ENCODE peak calls at places on chromosome 7, in six cellular contexts. One of them, this sample, is unnamed.

GRCh38 chr7:131867461-131867860 is 311.0 kb upstream of the PODXL start:
- DNase-seq in OCI-LY7: no peak
- DNase-seq in HCT116: no peak
- DNase-seq in fibroblast of lung: no peak
- DNase-seq in mammary epithelial cell: no peak
- DNase-seq in PC-9: no peak
- DNase-seq in this sample: no peak

GRCh38 chr7:132709971-132710567 is 133.8 kb upstream of the PLXNA4 start:
- DNase-seq in OCI-LY7: peak
- DNase-seq in fibroblast of lung: peak
- DNase-seq in PC-9: peak
- DNase-seq in mammary epithelial cell: peak
- DNase-seq in HCT116: peak
- DNase-seq in this sample: peak

GRCh38 chr7:3408814-3409595 is 108.0 kb downstream of the SDK1 start:
- DNase-seq in PC-9: no peak
- DNase-seq in fibroblast of lung: no peak
- DNase-seq in mammary epithelial cell: no peak
- DNase-seq in HCT116: no peak
- DNase-seq in OCI-LY7: no peak
- DNase-seq in this sample: no peak

GRCh38 chr7:5701085-5701914 is 80.2 kb downstream of the RNF216 start:
- DNase-seq in HCT116: no peak
- DNase-seq in mammary epithelial cell: peak
- DNase-seq in fibroblast of lung: no peak
- DNase-seq in PC-9: no peak
- DNase-seq in OCI-LY7: no peak
- DNase-seq in this sample: no peak

GRCh38 chr7:123784263-123784662 is 35.5 kb upstream of the WASL start:
- DNase-seq in mammary epithelial cell: no peak
- DNase-seq in PC-9: no peak
- DNase-seq in OCI-LY7: no peak
- DNase-seq in HCT116: no peak
- DNase-seq in fibroblast of lung: peak
- DNase-seq in this sample: no peak

GRCh38 chr7:1123721-1124120 is 35.8 kb downstream of the GPER1 start:
- DNase-seq in mammary epithelial cell: no peak
- DNase-seq in OCI-LY7: no peak
- DNase-seq in fibroblast of lung: peak
- DNase-seq in HCT116: no peak
- DNase-seq in PC-9: no peak
- DNase-seq in this sample: no peak

GRCh38 chr7:155803418-155804376 is 8.6 kb downstream of the SHH start:
- DNase-seq in mammary epithelial cell: no peak
- DNase-seq in fibroblast of lung: no peak
- DNase-seq in PC-9: no peak
- DNase-seq in HCT116: no peak
- DNase-seq in OCI-LY7: no peak
- DNase-seq in this sample: peak

GRCh38 chr7:31066516-31067130 is 14.5 kb downstream of the ADCYAP1R1 start:
- DNase-seq in mammary epithelial cell: no peak
- DNase-seq in PC-9: no peak
- DNase-seq in HCT116: no peak
- DNase-seq in fibroblast of lung: no peak
- DNase-seq in OCI-LY7: no peak
- DNase-seq in this sample: no peak

GRCh38 chr7:39633563-39634550 is 10.5 kb downstream of the RALA start:
- DNase-seq in PC-9: peak
- DNase-seq in mammary epithelial cell: no peak
- DNase-seq in OCI-LY7: no peak
- DNase-seq in fibroblast of lung: no peak
- DNase-seq in HCT116: no peak
- DNase-seq in this sample: no peak

GRCh38 chr7:108484137-108484536 is 27.9 kb upstream of the NRCAM start:
- DNase-seq in OCI-LY7: no peak
- DNase-seq in mammary epithelial cell: no peak
- DNase-seq in fibroblast of lung: no peak
- DNase-seq in PC-9: no peak
- DNase-seq in HCT116: no peak
- DNase-seq in this sample: no peak

GRCh38 chr7:80764132-80764531 is 125.7 kb downstream of the CD36 start:
- DNase-seq in PC-9: no peak
- DNase-seq in HCT116: no peak
- DNase-seq in fibroblast of lung: no peak
- DNase-seq in OCI-LY7: no peak
- DNase-seq in mammary epithelial cell: no peak
- DNase-seq in this sample: no peak

GRCh38 chr7:117051808-117052207 is 98.5 kb downstream of the ST7 start:
- DNase-seq in fibroblast of lung: no peak
- DNase-seq in mammary epithelial cell: no peak
- DNase-seq in HCT116: no peak
- DNase-seq in PC-9: no peak
- DNase-seq in OCI-LY7: no peak
- DNase-seq in this sample: no peak

GRCh38 chr7:89238156-89238555 is 442.6 kb upstream of the TEX47 start:
- DNase-seq in HCT116: no peak
- DNase-seq in fibroblast of lung: peak
- DNase-seq in OCI-LY7: no peak
- DNase-seq in PC-9: no peak
- DNase-seq in mammary epithelial cell: no peak
- DNase-seq in this sample: peak

GRCh38 chr7:51316262-51316665 is 345 bp downstream of the COBL start:
- DNase-seq in PC-9: peak
- DNase-seq in mammary epithelial cell: no peak
- DNase-seq in fibroblast of lung: no peak
- DNase-seq in OCI-LY7: no peak
- DNase-seq in HCT116: no peak
- DNase-seq in this sample: peak

GRCh38 chr7:27840314-27840713 is 100.4 kb downstream of the TAX1BP1 start:
- DNase-seq in PC-9: no peak
- DNase-seq in mammary epithelial cell: no peak
- DNase-seq in HCT116: no peak
- DNase-seq in OCI-LY7: no peak
- DNase-seq in fibroblast of lung: no peak
- DNase-seq in this sample: no peak

GRCh38 chr7:43753401-43753800 is 5.1 kb upstream of the BLVRA start:
- DNase-seq in PC-9: peak
- DNase-seq in OCI-LY7: no peak
- DNase-seq in fibroblast of lung: no peak
- DNase-seq in HCT116: no peak
- DNase-seq in mammary epithelial cell: no peak
- DNase-seq in this sample: no peak

GRCh38 chr7:81583882-81584533 is 185.8 kb downstream of the HGF start:
- DNase-seq in mammary epithelial cell: no peak
- DNase-seq in fibroblast of lung: peak
- DNase-seq in OCI-LY7: no peak
- DNase-seq in PC-9: no peak
- DNase-seq in HCT116: no peak
- DNase-seq in this sample: no peak

GRCh38 chr7:116971869-116972268 is 18.6 kb downstream of the ST7 start:
- DNase-seq in PC-9: no peak
- DNase-seq in mammary epithelial cell: no peak
- DNase-seq in HCT116: no peak
- DNase-seq in fibroblast of lung: no peak
- DNase-seq in OCI-LY7: no peak
- DNase-seq in this sample: no peak

GRCh38 chr7:123351506-123352225 is 151.9 kb upstream of the SLC13A1 start:
- DNase-seq in HCT116: no peak
- DNase-seq in OCI-LY7: no peak
- DNase-seq in PC-9: no peak
- DNase-seq in fibroblast of lung: no peak
- DNase-seq in mammary epithelial cell: no peak
- DNase-seq in this sample: no peak

GRCh38 chr7:158258411-158259130 is 329.1 kb downstream of the PTPRN2 start:
- DNase-seq in fibroblast of lung: no peak
- DNase-seq in PC-9: no peak
- DNase-seq in mammary epithelial cell: no peak
- DNase-seq in OCI-LY7: no peak
- DNase-seq in HCT116: no peak
- DNase-seq in this sample: no peak

GRCh38 chr7:17677408-17677807 is 262.9 kb downstream of the SNX13 start:
- DNase-seq in mammary epithelial cell: peak
- DNase-seq in OCI-LY7: no peak
- DNase-seq in fibroblast of lung: peak
- DNase-seq in HCT116: no peak
- DNase-seq in PC-9: no peak
- DNase-seq in this sample: no peak

GRCh38 chr7:29194594-29195417 is at the start of gene CHN2:
- DNase-seq in HCT116: no peak
- DNase-seq in OCI-LY7: no peak
- DNase-seq in PC-9: no peak
- DNase-seq in fibroblast of lung: no peak
- DNase-seq in mammary epithelial cell: peak
- DNase-seq in this sample: peak

GRCh38 chr7:101814081-101814995 is 3.1 kb upstream of the CUX1 start:
- DNase-seq in HCT116: no peak
- DNase-seq in OCI-LY7: peak
- DNase-seq in PC-9: no peak
- DNase-seq in fibroblast of lung: peak
- DNase-seq in mammary epithelial cell: peak
- DNase-seq in this sample: peak

GRCh38 chr7:101814996-101815825 is 2.2 kb upstream of the CUX1 start:
- DNase-seq in OCI-LY7: peak
- DNase-seq in PC-9: no peak
- DNase-seq in fibroblast of lung: peak
- DNase-seq in HCT116: no peak
- DNase-seq in mammary epithelial cell: peak
- DNase-seq in this sample: peak

GRCh38 chr7:101816499-101817030 is 861 bp upstream of the CUX1 start:
- DNase-seq in HCT116: no peak
- DNase-seq in PC-9: no peak
- DNase-seq in mammary epithelial cell: peak
- DNase-seq in fibroblast of lung: peak
- DNase-seq in OCI-LY7: peak
- DNase-seq in this sample: peak

GRCh38 chr7:101817031-101817929 is at the start of gene CUX1:
- DNase-seq in HCT116: no peak
- DNase-seq in PC-9: no peak
- DNase-seq in mammary epithelial cell: no peak
- DNase-seq in fibroblast of lung: no peak
- DNase-seq in OCI-LY7: peak
- DNase-seq in this sample: peak

DNA sequence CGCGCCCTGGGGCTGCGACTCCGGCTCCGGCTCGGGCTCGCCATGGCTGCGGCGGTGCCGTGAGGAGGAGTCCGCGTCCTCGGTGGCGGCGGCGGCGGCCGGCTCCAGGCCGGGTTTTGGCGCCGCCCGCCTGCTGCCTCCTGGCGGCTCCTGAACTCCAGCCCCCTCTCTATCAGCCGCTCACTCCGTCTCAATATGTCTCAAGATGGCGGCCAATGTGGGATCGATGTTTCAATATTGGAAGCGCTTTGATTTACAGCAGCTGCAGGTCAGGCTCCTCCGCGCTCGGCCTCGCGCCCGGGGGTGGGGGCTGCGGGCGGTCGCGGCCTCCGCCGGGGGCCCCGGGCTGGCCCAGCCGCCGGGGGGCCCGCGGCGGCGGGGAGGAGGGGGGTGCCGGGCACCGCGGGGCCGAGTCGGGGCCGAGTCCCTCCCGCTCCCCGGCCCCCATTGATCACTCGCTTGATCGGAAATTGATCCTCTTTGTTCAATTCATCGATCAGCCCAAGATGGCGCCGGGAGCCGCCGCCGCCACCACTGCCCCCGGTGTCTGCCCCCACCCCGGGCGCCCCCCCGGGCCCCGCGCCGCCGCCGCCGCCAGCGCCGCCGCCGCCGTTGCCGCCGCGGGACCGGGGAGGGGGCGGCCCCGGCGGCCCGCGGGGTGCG is 1.5 kb upstream of the CUX1 start:
- DNase-seq in PC-9: peak
- DNase-seq in OCI-LY7: peak
- DNase-seq in fibroblast of lung: peak
- DNase-seq in mammary epithelial cell: peak
- DNase-seq in HCT116: peak
- DNase-seq in this sample: peak
- H3K4me3 ChIP-seq in PC-9: peak
- H3K4me3 ChIP-seq in OCI-LY7: peak
- H3K4me3 ChIP-seq in fibroblast of lung: peak
- H3K4me3 ChIP-seq in mammary epithelial cell: peak
- H3K4me3 ChIP-seq in HCT116: peak
- H3K4me3 ChIP-seq in this sample: peak

DNA sequence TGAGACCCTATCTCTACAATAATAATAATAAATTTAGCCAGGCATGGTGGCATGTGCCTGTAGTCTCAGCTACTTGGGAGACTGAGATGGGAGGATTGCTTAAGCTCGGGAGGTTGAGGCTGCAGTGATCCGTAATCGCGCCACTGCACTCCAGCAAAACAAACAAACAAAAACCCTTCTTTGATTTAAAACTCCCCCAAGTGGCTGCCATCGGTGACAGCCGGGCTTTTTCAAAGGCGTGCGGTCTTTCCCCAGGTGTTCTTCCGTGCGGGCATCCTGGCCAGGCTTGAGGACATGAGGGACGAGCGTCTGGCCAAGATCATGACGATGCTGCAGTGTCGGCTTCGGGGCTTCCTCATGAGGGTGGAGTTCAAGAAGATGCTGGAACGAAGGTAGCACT is 1.9 kb upstream of the MYH16 start:
- DNase-seq in PC-9: no peak
- DNase-seq in HCT116: no peak
- DNase-seq in mammary epithelial cell: no peak
- DNase-seq in OCI-LY7: no peak
- DNase-seq in fibroblast of lung: no peak
- DNase-seq in this sample: no peak
- H2AFZ ChIP-seq in PC-9: no peak
- H2AFZ ChIP-seq in HCT116: no peak
- H2AFZ ChIP-seq in mammary epithelial cell: no peak
- H2AFZ ChIP-seq in OCI-LY7: no peak
- H2AFZ ChIP-seq in fibroblast of lung: no peak
- H2AFZ ChIP-seq in this sample: no peak

GRCh38 chr7:150737265-150738055 is at the start of gene GIMAP5:
- DNase-seq in mammary epithelial cell: no peak
- DNase-seq in OCI-LY7: no peak
- DNase-seq in fibroblast of lung: no peak
- DNase-seq in HCT116: no peak
- DNase-seq in PC-9: no peak
- DNase-seq in this sample: no peak

GRCh38 chr7:150738092-150739044 is 1.1 kb downstream of the GIMAP5 start:
- DNase-seq in PC-9: peak
- DNase-seq in OCI-LY7: no peak
- DNase-seq in mammary epithelial cell: peak
- DNase-seq in HCT116: peak
- DNase-seq in fibroblast of lung: no peak
- DNase-seq in this sample: peak

GRCh38 chr7:150735596-150736358 is 1.4 kb upstream of the GIMAP5 start:
- DNase-seq in HCT116: no peak
- DNase-seq in PC-9: no peak
- DNase-seq in OCI-LY7: no peak
- DNase-seq in mammary epithelial cell: no peak
- DNase-seq in fibroblast of lung: no peak
- DNase-seq in this sample: no peak

GRCh38 chr7:150739045-150739432 is 1.8 kb downstream of the GIMAP5 start:
- DNase-seq in HCT116: no peak
- DNase-seq in PC-9: no peak
- DNase-seq in fibroblast of lung: no peak
- DNase-seq in mammary epithelial cell: no peak
- DNase-seq in OCI-LY7: no peak
- DNase-seq in this sample: no peak

GRCh38 chr7:150736864-150737263 is 354 bp upstream of the GIMAP5 start:
- DNase-seq in OCI-LY7: no peak
- DNase-seq in fibroblast of lung: no peak
- DNase-seq in PC-9: no peak
- DNase-seq in mammary epithelial cell: no peak
- DNase-seq in HCT116: no peak
- DNase-seq in this sample: no peak
- H3K4me3 ChIP-seq in OCI-LY7: no peak
- H3K4me3 ChIP-seq in fibroblast of lung: no peak
- H3K4me3 ChIP-seq in PC-9: no peak
- H3K4me3 ChIP-seq in mammary epithelial cell: no peak
- H3K4me3 ChIP-seq in HCT116: no peak
- H3K4me3 ChIP-seq in this sample: no peak

GRCh38 chr7:99693427-99694200 is 13.8 kb upstream of the CYP3A5 start:
- DNase-seq in fibroblast of lung: no peak
- DNase-seq in OCI-LY7: no peak
- DNase-seq in HCT116: no peak
- DNase-seq in PC-9: peak
- DNase-seq in mammary epithelial cell: no peak
- DNase-seq in this sample: no peak
- H2AFZ ChIP-seq in fibroblast of lung: no peak
- H2AFZ ChIP-seq in OCI-LY7: no peak
- H2AFZ ChIP-seq in HCT116: no peak
- H2AFZ ChIP-seq in PC-9: peak
- H2AFZ ChIP-seq in mammary epithelial cell: no peak
- H2AFZ ChIP-seq in this sample: peak